ENCODE peak calls at places on chromosomes 1 and 21, in four cellular contexts. One of them, this sample, is unnamed.
A peak's percentile ranks its signal among the peaks of the same experiment; 100 is the strongest.

GRCh38 chr1:29452463-29453230 is 216.3 kb downstream of the PTPRU start:
- DNase-seq in NCI-H187 treated with DMSO at 0.1 percent for 48 hours: no peak
- DNase-seq in pons: no peak
- DNase-seq in C1 segment of cervical spinal cord: no peak
- DNase-seq in this sample: no peak

GRCh38 chr21:32302560-32302959 is 3.9 kb downstream of the MRAP start:
- DNase-seq in NCI-H187 treated with DMSO at 0.1 percent for 48 hours: no peak
- DNase-seq in pons: no peak
- DNase-seq in C1 segment of cervical spinal cord: no peak
- DNase-seq in this sample: no peak

GRCh38 chr1:22639286-22639685 is 2.9 kb downstream of the C1QA start:
- DNase-seq in NCI-H187 treated with DMSO at 0.1 percent for 48 hours: no peak
- DNase-seq in pons: no peak
- DNase-seq in C1 segment of cervical spinal cord: no peak
- DNase-seq in this sample: no peak

GRCh38 chr1:15424146-15424667 is 14.0 kb upstream of the CTRC start:
- DNase-seq in NCI-H187 treated with DMSO at 0.1 percent for 48 hours: peak; percentile 81
- DNase-seq in pons: no peak
- DNase-seq in C1 segment of cervical spinal cord: no peak
- DNase-seq in this sample: no peak

GRCh38 chr1:153490272-153491051 is 30.0 kb upstream of the S100A7 start:
- DNase-seq in NCI-H187 treated with DMSO at 0.1 percent for 48 hours: peak; percentile 74
- DNase-seq in pons: peak; percentile 22
- DNase-seq in C1 segment of cervical spinal cord: no peak
- DNase-seq in this sample: peak; percentile 79

GRCh38 chr1:22323846-22324504 is 127.7 kb upstream of the ZBTB40 start:
- DNase-seq in NCI-H187 treated with DMSO at 0.1 percent for 48 hours: no peak
- DNase-seq in pons: no peak
- DNase-seq in C1 segment of cervical spinal cord: no peak
- DNase-seq in this sample: peak; percentile 6

GRCh38 chr1:2379733-2380404 is 11.5 kb downstream of the MORN1 start:
- DNase-seq in NCI-H187 treated with DMSO at 0.1 percent for 48 hours: no peak
- DNase-seq in pons: no peak
- DNase-seq in C1 segment of cervical spinal cord: no peak
- DNase-seq in this sample: peak; percentile 57

GRCh38 chr1:41499591-41499990 is 15.1 kb upstream of the EDN2 start:
- DNase-seq in NCI-H187 treated with DMSO at 0.1 percent for 48 hours: no peak
- DNase-seq in pons: no peak
- DNase-seq in C1 segment of cervical spinal cord: no peak
- DNase-seq in this sample: no peak

GRCh38 chr1:37001697-37002096 is 32.6 kb downstream of the GRIK3 start:
- DNase-seq in NCI-H187 treated with DMSO at 0.1 percent for 48 hours: no peak
- DNase-seq in pons: no peak
- DNase-seq in C1 segment of cervical spinal cord: no peak
- DNase-seq in this sample: no peak

GRCh38 chr1:3914331-3914851 is 14.3 kb upstream of the C1orf174 start:
- DNase-seq in NCI-H187 treated with DMSO at 0.1 percent for 48 hours: no peak
- DNase-seq in pons: no peak
- DNase-seq in C1 segment of cervical spinal cord: no peak
- DNase-seq in this sample: peak; percentile 46

GRCh38 chr1:207752456-207753132 is 740 bp downstream of the CD46 start:
- DNase-seq in NCI-H187 treated with DMSO at 0.1 percent for 48 hours: no peak
- DNase-seq in pons: peak; percentile 17
- DNase-seq in C1 segment of cervical spinal cord: no peak
- DNase-seq in this sample: no peak

GRCh38 chr1:109307363-109308021 is 681 bp upstream of the MYBPHL start:
- DNase-seq in NCI-H187 treated with DMSO at 0.1 percent for 48 hours: peak; percentile 67
- DNase-seq in pons: peak; percentile 84
- DNase-seq in C1 segment of cervical spinal cord: no peak
- DNase-seq in this sample: no peak

GRCh38 chr1:19153169-19153568 is 56.9 kb downstream of the UBR4 start:
- DNase-seq in NCI-H187 treated with DMSO at 0.1 percent for 48 hours: no peak
- DNase-seq in pons: peak; percentile 32
- DNase-seq in C1 segment of cervical spinal cord: no peak
- DNase-seq in this sample: no peak

GRCh38 chr1:10793129-10793651 is 3.3 kb downstream of the CASZ1 start:
- DNase-seq in NCI-H187 treated with DMSO at 0.1 percent for 48 hours: no peak
- DNase-seq in pons: no peak
- DNase-seq in C1 segment of cervical spinal cord: no peak
- DNase-seq in this sample: no peak

GRCh38 chr1:56584910-56585528 is 5.7 kb upstream of the PLPP3 start:
- DNase-seq in NCI-H187 treated with DMSO at 0.1 percent for 48 hours: no peak
- DNase-seq in pons: peak; percentile 86
- DNase-seq in C1 segment of cervical spinal cord: no peak
- DNase-seq in this sample: no peak

GRCh38 chr1:56435434-56436337 is 143.7 kb downstream of the PLPP3 start:
- DNase-seq in NCI-H187 treated with DMSO at 0.1 percent for 48 hours: no peak
- DNase-seq in pons: peak; percentile 99
- DNase-seq in C1 segment of cervical spinal cord: no peak
- DNase-seq in this sample: no peak

GRCh38 chr1:2279210-2279639 is 51.1 kb downstream of the SKI start:
- DNase-seq in NCI-H187 treated with DMSO at 0.1 percent for 48 hours: no peak
- DNase-seq in pons: no peak
- DNase-seq in C1 segment of cervical spinal cord: no peak
- DNase-seq in this sample: peak; percentile 82

GRCh38 chr1:234478152-234478480 is 863 bp downstream of the TARBP1 start:
- DNase-seq in NCI-H187 treated with DMSO at 0.1 percent for 48 hours: no peak
- DNase-seq in pons: no peak
- DNase-seq in C1 segment of cervical spinal cord: no peak
- DNase-seq in this sample: peak; percentile 71

GRCh38 chr1:30934613-30935012 is 26.1 kb upstream of the SDC3 start:
- DNase-seq in NCI-H187 treated with DMSO at 0.1 percent for 48 hours: no peak
- DNase-seq in pons: no peak
- DNase-seq in C1 segment of cervical spinal cord: no peak
- DNase-seq in this sample: no peak

GRCh38 chr1:176559474-176560390 is 96.8 kb downstream of the PAPPA2 start:
- DNase-seq in NCI-H187 treated with DMSO at 0.1 percent for 48 hours: peak; percentile 26
- DNase-seq in pons: peak; percentile 77
- DNase-seq in C1 segment of cervical spinal cord: no peak
- DNase-seq in this sample: no peak

GRCh38 chr1:218401896-218402770 is 57.0 kb downstream of the TGFB2 start:
- DNase-seq in NCI-H187 treated with DMSO at 0.1 percent for 48 hours: no peak
- DNase-seq in pons: no peak
- DNase-seq in C1 segment of cervical spinal cord: no peak
- DNase-seq in this sample: no peak

GRCh38 chr1:15833069-15833679 is 14.3 kb upstream of the SPEN start:
- DNase-seq in NCI-H187 treated with DMSO at 0.1 percent for 48 hours: no peak
- DNase-seq in pons: peak; percentile 51
- DNase-seq in C1 segment of cervical spinal cord: no peak
- DNase-seq in this sample: peak; percentile 70

GRCh38 chr1:228150458-228151169 is 884 bp downstream of the GJC2 start:
- DNase-seq in NCI-H187 treated with DMSO at 0.1 percent for 48 hours: no peak
- DNase-seq in pons: peak; percentile 77
- DNase-seq in C1 segment of cervical spinal cord: no peak
- DNase-seq in this sample: peak; percentile 84

GRCh38 chr1:243268751-243269460 is 13.1 kb downstream of the SDCCAG8 start:
- DNase-seq in NCI-H187 treated with DMSO at 0.1 percent for 48 hours: no peak
- DNase-seq in pons: no peak
- DNase-seq in C1 segment of cervical spinal cord: no peak
- DNase-seq in this sample: no peak

GRCh38 chr1:155961937-155962336 is 16.4 kb downstream of the ARHGEF2 start:
- DNase-seq in NCI-H187 treated with DMSO at 0.1 percent for 48 hours: no peak
- DNase-seq in pons: no peak
- DNase-seq in C1 segment of cervical spinal cord: no peak
- DNase-seq in this sample: no peak

GRCh38 chr1:28246427-28246832 is 10.5 kb downstream of the ATP5IF1 start:
- DNase-seq in NCI-H187 treated with DMSO at 0.1 percent for 48 hours: no peak
- DNase-seq in pons: peak; percentile 49
- DNase-seq in C1 segment of cervical spinal cord: no peak
- DNase-seq in this sample: no peak

GRCh38 chr1:202959276-202959620 is 1.1 kb upstream of the ADIPOR1 start:
- DNase-seq in NCI-H187 treated with DMSO at 0.1 percent for 48 hours: no peak
- DNase-seq in pons: no peak
- DNase-seq in C1 segment of cervical spinal cord: no peak
- DNase-seq in this sample: no peak

GRCh38 chr1:182699673-182700350 is 15.4 kb upstream of the RGS8 start:
- DNase-seq in NCI-H187 treated with DMSO at 0.1 percent for 48 hours: peak; percentile 20
- DNase-seq in pons: no peak
- DNase-seq in C1 segment of cervical spinal cord: no peak
- DNase-seq in this sample: peak; percentile 66

GRCh38 chr1:178241057-178241456 is 147.2 kb downstream of the RASAL2 start:
- DNase-seq in NCI-H187 treated with DMSO at 0.1 percent for 48 hours: no peak
- DNase-seq in pons: no peak
- DNase-seq in C1 segment of cervical spinal cord: no peak
- DNase-seq in this sample: no peak

GRCh38 chr1:115220340-115221030 is 117.6 kb downstream of the NGF start:
- DNase-seq in NCI-H187 treated with DMSO at 0.1 percent for 48 hours: no peak
- DNase-seq in pons: no peak
- DNase-seq in C1 segment of cervical spinal cord: no peak
- DNase-seq in this sample: no peak

GRCh38 chr1:93595266-93595665 is 86.4 kb downstream of the BCAR3 start:
- DNase-seq in NCI-H187 treated with DMSO at 0.1 percent for 48 hours: no peak
- DNase-seq in pons: no peak
- DNase-seq in C1 segment of cervical spinal cord: no peak
- DNase-seq in this sample: no peak

GRCh38 chr1:214503553-214503952 is 47.8 kb downstream of the PTPN14 start:
- DNase-seq in NCI-H187 treated with DMSO at 0.1 percent for 48 hours: no peak
- DNase-seq in pons: no peak
- DNase-seq in C1 segment of cervical spinal cord: no peak
- DNase-seq in this sample: no peak

GRCh38 chr1:94024109-94024792 is 96.7 kb downstream of the ABCA4 start:
- DNase-seq in NCI-H187 treated with DMSO at 0.1 percent for 48 hours: no peak
- DNase-seq in pons: no peak
- DNase-seq in C1 segment of cervical spinal cord: no peak
- DNase-seq in this sample: no peak

GRCh38 chr1:228958741-228959140 is 223.5 kb downstream of the RHOU start:
- DNase-seq in NCI-H187 treated with DMSO at 0.1 percent for 48 hours: no peak
- DNase-seq in pons: no peak
- DNase-seq in C1 segment of cervical spinal cord: no peak
- DNase-seq in this sample: no peak

GRCh38 chr1:206955476-206956312 is 9.4 kb upstream of the PIGR start:
- DNase-seq in NCI-H187 treated with DMSO at 0.1 percent for 48 hours: no peak
- DNase-seq in pons: no peak
- DNase-seq in C1 segment of cervical spinal cord: no peak
- DNase-seq in this sample: no peak

This sample was measured in sciatic nerve.